ENCODE peak calls at places on chromosomes 13 and 19, in eight cellular contexts. I is stimulated activated CD8-positive, alpha-beta memory T cell treated with anti-CD3 and anti-CD28 coated beads, Interleukin-15, amount 100 ng/mL, for 1 hour; B is cardiac fibroblast; G is MCF 10A; K is naive thymus-derived CD8-positive, alpha-beta T cell; S is EH; L is EL; F is central memory CD4-positive, alpha-beta T cell. U is an unnamed sample.
A peak's percentile ranks its signal among the peaks of the same experiment; 100 is the strongest.

GRCh38 chr19:38400361-38400760 is 2.5 kb upstream of the FAM98C start:
- DNase-seq in L (no peak), K (no peak), B (no peak), F (no peak), I (no peak), G (no peak), S (peak; percentile 37), U (no peak)

GRCh38 chr19:7605490-7606222 is 10.0 kb downstream of the CAMSAP3 start:
- DNase-seq in I (no peak), B (peak; percentile 40), K (peak; percentile 15), L (peak; percentile 32), S (peak; percentile 24), F (no peak), G (peak; percentile 42), U (peak; percentile 73)

GRCh38 chr13:107669356-107669755 is 546.0 kb downstream of the LIG4 start:
- DNase-seq in F (no peak), G (no peak), B (peak; percentile 12), S (no peak), K (no peak), L (no peak), I (no peak), U (no peak)

GRCh38 chr13:106858910-106859309 is 291.0 kb upstream of the ARGLU1 start:
- DNase-seq in G (no peak), S (no peak), I (no peak), L (no peak), B (no peak), F (no peak), K (no peak), U (no peak)

GRCh38 chr19:6662692-6663091 is 7.3 kb downstream of the TNFSF14 start:
- DNase-seq in S (no peak), I (no peak), F (no peak), L (no peak), G (no peak), B (no peak), K (no peak), U (no peak)

GRCh38 chr19:51240866-51241265 is 10.0 kb upstream of the SIGLECL1 start:
- DNase-seq in B (no peak), G (no peak), K (no peak), S (no peak), F (no peak), L (no peak), I (no peak), U (no peak)

GRCh38 chr19:1164684-1165531 is 9.2 kb downstream of the SBNO2 start:
- DNase-seq in G (no peak), I (no peak), B (no peak), S (no peak), K (no peak), L (no peak), F (no peak), U (no peak)

GRCh38 chr13:92460479-92460878 is 766.1 kb upstream of the GPC6 start:
- DNase-seq in B (no peak), K (no peak), G (no peak), I (no peak), S (no peak), F (no peak), L (no peak), U (no peak)

GRCh38 chr13:46588019-46588418 is 35.0 kb downstream of the LRCH1 start:
- DNase-seq in F (no peak), L (no peak), G (no peak), I (no peak), K (no peak), B (no peak), S (peak; percentile 30), U (no peak)

GRCh38 chr19:55677572-55678028 is 2.6 kb downstream of the EPN1 start:
- DNase-seq in G (no peak), L (no peak), B (no peak), F (no peak), I (no peak), S (no peak), K (no peak), U (no peak)

U was measured in RKO.